ENCODE peak calls at places on chromosomes 7 and 10, in five cellular contexts. One of them, this sample, is unnamed.

GRCh38 chr7:17186745-17187144 is 111.7 kb upstream of the AHR start:
- DNase-seq in suprapubic skin: no peak
- DNase-seq in stimulated activated CD4-positive, alpha-beta T cell treated with anti-CD3 and anti-CD28 coated beads, Interleukin-15, amount 100 ng/mL, for 1 hour: no peak
- DNase-seq in posterior cingulate gyrus: no peak
- DNase-seq in non-pigmented ciliary epithelial cell: no peak
- DNase-seq in this sample: no peak

GRCh38 chr7:99090811-99091582 is 52.9 kb downstream of the SMURF1 start:
- DNase-seq in non-pigmented ciliary epithelial cell: no peak
- DNase-seq in stimulated activated CD4-positive, alpha-beta T cell treated with anti-CD3 and anti-CD28 coated beads, Interleukin-15, amount 100 ng/mL, for 1 hour: no peak
- DNase-seq in posterior cingulate gyrus: no peak
- DNase-seq in suprapubic skin: no peak
- DNase-seq in this sample: no peak

GRCh38 chr10:659710-660141 is 29.7 kb downstream of the DIP2C start:
- DNase-seq in posterior cingulate gyrus: no peak
- DNase-seq in suprapubic skin: no peak
- DNase-seq in non-pigmented ciliary epithelial cell: peak; percentile 55
- DNase-seq in stimulated activated CD4-positive, alpha-beta T cell treated with anti-CD3 and anti-CD28 coated beads, Interleukin-15, amount 100 ng/mL, for 1 hour: no peak
- DNase-seq in this sample: no peak

GRCh38 chr7:111833461-111833860 is 271.2 kb upstream of the IMMP2L start:
- DNase-seq in posterior cingulate gyrus: no peak
- DNase-seq in suprapubic skin: no peak
- DNase-seq in non-pigmented ciliary epithelial cell: no peak
- DNase-seq in stimulated activated CD4-positive, alpha-beta T cell treated with anti-CD3 and anti-CD28 coated beads, Interleukin-15, amount 100 ng/mL, for 1 hour: no peak
- DNase-seq in this sample: no peak

GRCh38 chr7:5701085-5701914 is 80.2 kb downstream of the RNF216 start:
- DNase-seq in suprapubic skin: no peak
- DNase-seq in stimulated activated CD4-positive, alpha-beta T cell treated with anti-CD3 and anti-CD28 coated beads, Interleukin-15, amount 100 ng/mL, for 1 hour: peak; percentile 26
- DNase-seq in posterior cingulate gyrus: no peak
- DNase-seq in non-pigmented ciliary epithelial cell: no peak
- DNase-seq in this sample: no peak

GRCh38 chr7:139850906-139851305 is 21.8 kb downstream of the TBXAS1 start:
- DNase-seq in non-pigmented ciliary epithelial cell: no peak
- DNase-seq in posterior cingulate gyrus: no peak
- DNase-seq in stimulated activated CD4-positive, alpha-beta T cell treated with anti-CD3 and anti-CD28 coated beads, Interleukin-15, amount 100 ng/mL, for 1 hour: no peak
- DNase-seq in suprapubic skin: no peak
- DNase-seq in this sample: no peak

GRCh38 chr10:32376027-32376426 is 29.1 kb upstream of the EPC1 start:
- DNase-seq in posterior cingulate gyrus: no peak
- DNase-seq in stimulated activated CD4-positive, alpha-beta T cell treated with anti-CD3 and anti-CD28 coated beads, Interleukin-15, amount 100 ng/mL, for 1 hour: no peak
- DNase-seq in non-pigmented ciliary epithelial cell: no peak
- DNase-seq in suprapubic skin: no peak
- DNase-seq in this sample: no peak

GRCh38 chr10:49053053-49053997 is 62.0 kb downstream of the VSTM4 start:
- DNase-seq in suprapubic skin: no peak
- DNase-seq in posterior cingulate gyrus: no peak
- DNase-seq in non-pigmented ciliary epithelial cell: no peak
- DNase-seq in stimulated activated CD4-positive, alpha-beta T cell treated with anti-CD3 and anti-CD28 coated beads, Interleukin-15, amount 100 ng/mL, for 1 hour: no peak
- DNase-seq in this sample: no peak

GRCh38 chr7:127447326-127447945 is 54.9 kb upstream of the ZNF800 start:
- DNase-seq in stimulated activated CD4-positive, alpha-beta T cell treated with anti-CD3 and anti-CD28 coated beads, Interleukin-15, amount 100 ng/mL, for 1 hour: no peak
- DNase-seq in suprapubic skin: no peak
- DNase-seq in non-pigmented ciliary epithelial cell: no peak
- DNase-seq in posterior cingulate gyrus: no peak
- DNase-seq in this sample: no peak

GRCh38 chr7:10210000-10210399 is 763.7 kb upstream of the PHF14 start:
- DNase-seq in non-pigmented ciliary epithelial cell: no peak
- DNase-seq in posterior cingulate gyrus: no peak
- DNase-seq in stimulated activated CD4-positive, alpha-beta T cell treated with anti-CD3 and anti-CD28 coated beads, Interleukin-15, amount 100 ng/mL, for 1 hour: no peak
- DNase-seq in suprapubic skin: no peak
- DNase-seq in this sample: no peak

GRCh38 chr10:9244880-9245279 is 1190.4 kb downstream of the GATA3 start:
- DNase-seq in non-pigmented ciliary epithelial cell: no peak
- DNase-seq in suprapubic skin: no peak
- DNase-seq in stimulated activated CD4-positive, alpha-beta T cell treated with anti-CD3 and anti-CD28 coated beads, Interleukin-15, amount 100 ng/mL, for 1 hour: no peak
- DNase-seq in posterior cingulate gyrus: no peak
- DNase-seq in this sample: no peak

GRCh38 chr10:60942604-60943269 is 1.2 kb downstream of the RHOBTB1 start:
- DNase-seq in suprapubic skin: peak; percentile 69
- DNase-seq in posterior cingulate gyrus: peak; percentile 23
- DNase-seq in stimulated activated CD4-positive, alpha-beta T cell treated with anti-CD3 and anti-CD28 coated beads, Interleukin-15, amount 100 ng/mL, for 1 hour: no peak
- DNase-seq in non-pigmented ciliary epithelial cell: no peak
- DNase-seq in this sample: no peak

This sample was measured in esophagus squamous epithelium.